ENCODE peak calls at places on chromosomes 2 and 18, in six cellular contexts. B is dorsolateral prefrontal cortex; T is stimulated activated CD4-positive, alpha-beta T cell treated with anti-CD3 and anti-CD28 coated beads, Interleukin-4, amount 100 ng/mL, for 48 hours; U is HuH-7; H is activated CD8-positive, alpha-beta memory T cell treated with anti-CD3 and anti-CD28 coated beads for 24 hours; W is upper lobe of right lung. A is an unnamed sample.

GRCh38 chr2:24993797-24994196 is 22.0 kb upstream of the DNAJC27 start:
- DNase-seq in B (no peak), T (no peak), U (no peak), H (no peak), W (no peak), A (no peak)

GRCh38 chr18:11323359-11323819 is 174.0 kb upstream of the PIEZO2 start:
- DNase-seq in B (no peak), T (no peak), U (no peak), H (no peak), W (no peak), A (no peak)

GRCh38 chr18:3015203-3015590 is 2.3 kb upstream of the LPIN2 start:
- DNase-seq in B (no peak), T (no peak), U (no peak), H (no peak), W (no peak), A (no peak)

GRCh38 chr2:39874236-39874635 is 95.2 kb upstream of the THUMPD2 start:
- DNase-seq in B (no peak), T (no peak), U (no peak), H (no peak), W (no peak), A (no peak)

GRCh38 chr2:207257291-207258190 is 91.8 kb upstream of the KLF7 start:
- DNase-seq in B (no peak), T (no peak), U (no peak), H (no peak), W (no peak), A (no peak)

GRCh38 chr18:39854291-39854690 is 2100.7 kb upstream of the PIK3C3 start:
- DNase-seq in B (no peak), T (no peak), U (no peak), H (no peak), W (no peak), A (no peak)

GRCh38 chr2:170523506-170523905 is 191.6 kb upstream of the SP5 start:
- DNase-seq in B (no peak), T (no peak), U (peak), H (no peak), W (no peak), A (no peak)

GRCh38 chr2:88658890-88659881 is 31.9 kb upstream of the EIF2AK3 start:
- DNase-seq in B (no peak), T (no peak), U (no peak), H (no peak), W (no peak), A (no peak)

GRCh38 chr2:72193723-72194122 is 46.1 kb upstream of the CYP26B1 start:
- DNase-seq in B (no peak), T (no peak), U (no peak), H (no peak), W (no peak), A (no peak)

GRCh38 chr2:62306751-62307468 is 111.0 kb downstream of the B3GNT2 start:
- DNase-seq in B (no peak), T (no peak), U (no peak), H (peak), W (no peak), A (no peak)

GRCh38 chr18:31161757-31162418 is 768 bp downstream of the DSC1 start:
- DNase-seq in B (no peak), T (no peak), U (no peak), H (no peak), W (no peak), A (no peak)

GRCh38 chr18:31487251-31488015 is 10.5 kb upstream of the DSG2 start:
- DNase-seq in B (peak), T (no peak), U (no peak), H (no peak), W (no peak), A (no peak)

GRCh38 chr18:9849407-9849961 is 36.3 kb upstream of the TXNDC2 start:
- DNase-seq in B (no peak), T (no peak), U (no peak), H (no peak), W (peak), A (no peak)

GRCh38 chr2:160406591-160407392 is 86.8 kb downstream of the RBMS1 start:
- DNase-seq in B (peak), T (peak), U (no peak), H (no peak), W (peak), A (no peak)

GRCh38 chr18:77342736-77343135 is 93.1 kb downstream of the GALR1 start:
- DNase-seq in B (no peak), T (no peak), U (no peak), H (no peak), W (no peak), A (no peak)

GRCh38 chr2:128779301-128780095 is 460.8 kb upstream of the HS6ST1 start:
- DNase-seq in B (no peak), T (no peak), U (no peak), H (peak), W (peak), A (no peak)

GRCh38 chr2:235092854-235093253 is 141.0 kb downstream of the SH3BP4 start:
- DNase-seq in B (no peak), T (no peak), U (no peak), H (no peak), W (no peak), A (no peak)

A was measured in C1 segment of cervical spinal cord.